ENCODE peak calls at places on chromosomes 6 and 20, in seven cellular contexts. One of them, this sample, is unnamed.

GRCh38 chr20:49508435-49509199 is 26.1 kb upstream of the KCNB1 start:
- DNase-seq in esophagus muscularis mucosa: no peak
- DNase-seq in brain microvascular endothelial cell: peak
- DNase-seq in CD8-positive, alpha-beta T cell: no peak
- DNase-seq in fibroblast of mammary gland: peak
- DNase-seq in MM.1S: peak
- DNase-seq in astrocyte: peak
- DNase-seq in this sample: no peak

GRCh38 chr6:26224940-26225847 is 138.0 kb downstream of the HFE start:
- DNase-seq in esophagus muscularis mucosa: no peak
- DNase-seq in CD8-positive, alpha-beta T cell: no peak
- DNase-seq in MM.1S: no peak
- DNase-seq in astrocyte: peak
- DNase-seq in brain microvascular endothelial cell: peak
- DNase-seq in fibroblast of mammary gland: peak
- DNase-seq in this sample: no peak

GRCh38 chr20:1062334-1063015 is 55.9 kb upstream of the PSMF1 start:
- DNase-seq in CD8-positive, alpha-beta T cell: no peak
- DNase-seq in MM.1S: no peak
- DNase-seq in brain microvascular endothelial cell: no peak
- DNase-seq in esophagus muscularis mucosa: no peak
- DNase-seq in fibroblast of mammary gland: no peak
- DNase-seq in astrocyte: no peak
- DNase-seq in this sample: no peak

GRCh38 chr6:106547961-106548453 is 81.3 kb downstream of the RTN4IP1 start:
- DNase-seq in CD8-positive, alpha-beta T cell: peak
- DNase-seq in astrocyte: peak
- DNase-seq in esophagus muscularis mucosa: no peak
- DNase-seq in brain microvascular endothelial cell: peak
- DNase-seq in fibroblast of mammary gland: peak
- DNase-seq in MM.1S: no peak
- DNase-seq in this sample: no peak

GRCh38 chr6:87340230-87340629 is 4.4 kb upstream of the C6orf163 start:
- DNase-seq in CD8-positive, alpha-beta T cell: no peak
- DNase-seq in esophagus muscularis mucosa: no peak
- DNase-seq in astrocyte: no peak
- DNase-seq in MM.1S: no peak
- DNase-seq in brain microvascular endothelial cell: no peak
- DNase-seq in fibroblast of mammary gland: no peak
- DNase-seq in this sample: no peak

GRCh38 chr20:24661255-24661654 is 191.8 kb downstream of the SYNDIG1 start:
- DNase-seq in brain microvascular endothelial cell: no peak
- DNase-seq in MM.1S: no peak
- DNase-seq in esophagus muscularis mucosa: no peak
- DNase-seq in fibroblast of mammary gland: no peak
- DNase-seq in astrocyte: no peak
- DNase-seq in CD8-positive, alpha-beta T cell: no peak
- DNase-seq in this sample: no peak

GRCh38 chr6:15922510-15923307 is 206.2 kb upstream of the MYLIP start:
- DNase-seq in fibroblast of mammary gland: peak
- DNase-seq in brain microvascular endothelial cell: peak
- DNase-seq in astrocyte: peak
- DNase-seq in MM.1S: no peak
- DNase-seq in esophagus muscularis mucosa: no peak
- DNase-seq in CD8-positive, alpha-beta T cell: no peak
- DNase-seq in this sample: no peak

GRCh38 chr6:15621203-15622044 is 41.4 kb downstream of the DTNBP1 start:
- DNase-seq in MM.1S: no peak
- DNase-seq in astrocyte: no peak
- DNase-seq in esophagus muscularis mucosa: no peak
- DNase-seq in fibroblast of mammary gland: peak
- DNase-seq in brain microvascular endothelial cell: peak
- DNase-seq in CD8-positive, alpha-beta T cell: no peak
- DNase-seq in this sample: no peak

GRCh38 chr6:4401408-4402367 is 266.3 kb upstream of the ECI2 start:
- DNase-seq in esophagus muscularis mucosa: no peak
- DNase-seq in fibroblast of mammary gland: no peak
- DNase-seq in astrocyte: no peak
- DNase-seq in CD8-positive, alpha-beta T cell: no peak
- DNase-seq in MM.1S: no peak
- DNase-seq in brain microvascular endothelial cell: peak
- DNase-seq in this sample: no peak

GRCh38 chr20:45069261-45069660 is 31.7 kb downstream of the KCNS1 start:
- DNase-seq in fibroblast of mammary gland: no peak
- DNase-seq in MM.1S: no peak
- DNase-seq in esophagus muscularis mucosa: no peak
- DNase-seq in CD8-positive, alpha-beta T cell: no peak
- DNase-seq in astrocyte: no peak
- DNase-seq in brain microvascular endothelial cell: no peak
- DNase-seq in this sample: no peak

GRCh38 chr6:104704191-104704590 is 155.5 kb downstream of the HACE1 start:
- DNase-seq in MM.1S: no peak
- DNase-seq in CD8-positive, alpha-beta T cell: no peak
- DNase-seq in brain microvascular endothelial cell: no peak
- DNase-seq in esophagus muscularis mucosa: no peak
- DNase-seq in astrocyte: peak
- DNase-seq in fibroblast of mammary gland: no peak
- DNase-seq in this sample: no peak

GRCh38 chr20:63765082-63765873 is 25.7 kb downstream of the SLC2A4RG start:
- DNase-seq in esophagus muscularis mucosa: no peak
- DNase-seq in MM.1S: no peak
- DNase-seq in fibroblast of mammary gland: no peak
- DNase-seq in astrocyte: no peak
- DNase-seq in CD8-positive, alpha-beta T cell: no peak
- DNase-seq in brain microvascular endothelial cell: no peak
- DNase-seq in this sample: no peak

GRCh38 chr6:34249469-34250370 is 914 bp upstream of the SMIM29 start:
- DNase-seq in MM.1S: no peak
- DNase-seq in CD8-positive, alpha-beta T cell: no peak
- DNase-seq in brain microvascular endothelial cell: no peak
- DNase-seq in esophagus muscularis mucosa: peak
- DNase-seq in astrocyte: no peak
- DNase-seq in fibroblast of mammary gland: no peak
- DNase-seq in this sample: no peak

GRCh38 chr6:91081452-91082067 is 494.7 kb upstream of the MAP3K7 start:
- DNase-seq in astrocyte: peak
- DNase-seq in CD8-positive, alpha-beta T cell: no peak
- DNase-seq in brain microvascular endothelial cell: peak
- DNase-seq in MM.1S: peak
- DNase-seq in esophagus muscularis mucosa: no peak
- DNase-seq in fibroblast of mammary gland: peak
- DNase-seq in this sample: no peak
- TF ChIP-seq CTCF in astrocyte: peak
- TF ChIP-seq CTCF in CD8-positive, alpha-beta T cell: peak
- TF ChIP-seq CTCF in brain microvascular endothelial cell: peak
- TF ChIP-seq CTCF in MM.1S: peak
- TF ChIP-seq CTCF in esophagus muscularis mucosa: peak
- TF ChIP-seq CTCF in fibroblast of mammary gland: peak
- TF ChIP-seq CTCF in this sample: peak

GRCh38 chr6:166618251-166618650 is 8.8 kb downstream of the RPS6KA2 start:
- DNase-seq in fibroblast of mammary gland: no peak
- DNase-seq in MM.1S: no peak
- DNase-seq in esophagus muscularis mucosa: no peak
- DNase-seq in astrocyte: no peak
- DNase-seq in brain microvascular endothelial cell: no peak
- DNase-seq in CD8-positive, alpha-beta T cell: no peak
- DNase-seq in this sample: peak

GRCh38 chr6:166621114-166621540 is 5.9 kb downstream of the RPS6KA2 start:
- DNase-seq in MM.1S: no peak
- DNase-seq in brain microvascular endothelial cell: no peak
- DNase-seq in astrocyte: no peak
- DNase-seq in CD8-positive, alpha-beta T cell: no peak
- DNase-seq in fibroblast of mammary gland: no peak
- DNase-seq in esophagus muscularis mucosa: no peak
- DNase-seq in this sample: no peak

GRCh38 chr6:166618866-166619761 is 7.9 kb downstream of the RPS6KA2 start:
- DNase-seq in MM.1S: no peak
- DNase-seq in CD8-positive, alpha-beta T cell: no peak
- DNase-seq in brain microvascular endothelial cell: peak
- DNase-seq in esophagus muscularis mucosa: no peak
- DNase-seq in fibroblast of mammary gland: peak
- DNase-seq in astrocyte: peak
- DNase-seq in this sample: peak

GRCh38 chr6:166619912-166620311 is 7.1 kb downstream of the RPS6KA2 start:
- DNase-seq in CD8-positive, alpha-beta T cell: no peak
- DNase-seq in fibroblast of mammary gland: peak
- DNase-seq in MM.1S: no peak
- DNase-seq in brain microvascular endothelial cell: peak
- DNase-seq in astrocyte: peak
- DNase-seq in esophagus muscularis mucosa: no peak
- DNase-seq in this sample: peak

DNA sequence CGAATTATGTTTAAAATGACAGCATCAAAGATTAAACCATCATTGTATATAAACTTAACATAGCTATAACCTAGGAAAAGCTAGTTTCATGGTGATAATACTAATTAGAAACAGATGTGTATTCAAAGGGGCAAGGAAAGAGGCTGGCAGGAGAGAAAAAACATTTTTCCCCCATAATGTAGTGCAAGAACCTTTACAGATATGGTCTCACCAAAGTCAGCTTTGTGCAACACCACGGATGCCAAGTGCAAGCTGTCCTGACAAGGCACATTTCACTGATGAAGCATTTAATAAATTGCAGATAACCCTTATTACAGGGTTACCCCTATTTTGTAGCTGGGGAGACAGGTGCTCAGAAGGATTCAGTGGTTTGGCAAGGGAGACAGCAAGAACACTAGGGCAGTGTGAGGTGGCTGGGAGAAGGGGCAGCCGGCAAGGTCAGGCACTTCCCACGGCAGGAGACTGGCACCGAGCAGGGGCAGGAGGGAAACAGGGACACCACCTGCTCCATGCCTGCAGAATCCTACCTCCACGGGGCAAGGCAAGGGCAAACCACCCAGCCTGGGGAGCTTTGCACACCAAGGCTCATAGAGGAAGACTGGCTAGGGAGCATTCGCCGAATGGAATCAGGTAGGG is 6.5 kb downstream of the RPS6KA2 start:
- DNase-seq in esophagus muscularis mucosa: no peak
- DNase-seq in fibroblast of mammary gland: no peak
- DNase-seq in astrocyte: no peak
- DNase-seq in CD8-positive, alpha-beta T cell: no peak
- DNase-seq in MM.1S: no peak
- DNase-seq in brain microvascular endothelial cell: no peak
- DNase-seq in this sample: peak
- TF ChIP-seq CTCF in esophagus muscularis mucosa: no peak
- TF ChIP-seq CTCF in fibroblast of mammary gland: no peak
- TF ChIP-seq CTCF in astrocyte: no peak
- TF ChIP-seq CTCF in CD8-positive, alpha-beta T cell: no peak
- TF ChIP-seq CTCF in MM.1S: no peak
- TF ChIP-seq CTCF in brain microvascular endothelial cell: no peak
- TF ChIP-seq CTCF in this sample: no peak

DNA sequence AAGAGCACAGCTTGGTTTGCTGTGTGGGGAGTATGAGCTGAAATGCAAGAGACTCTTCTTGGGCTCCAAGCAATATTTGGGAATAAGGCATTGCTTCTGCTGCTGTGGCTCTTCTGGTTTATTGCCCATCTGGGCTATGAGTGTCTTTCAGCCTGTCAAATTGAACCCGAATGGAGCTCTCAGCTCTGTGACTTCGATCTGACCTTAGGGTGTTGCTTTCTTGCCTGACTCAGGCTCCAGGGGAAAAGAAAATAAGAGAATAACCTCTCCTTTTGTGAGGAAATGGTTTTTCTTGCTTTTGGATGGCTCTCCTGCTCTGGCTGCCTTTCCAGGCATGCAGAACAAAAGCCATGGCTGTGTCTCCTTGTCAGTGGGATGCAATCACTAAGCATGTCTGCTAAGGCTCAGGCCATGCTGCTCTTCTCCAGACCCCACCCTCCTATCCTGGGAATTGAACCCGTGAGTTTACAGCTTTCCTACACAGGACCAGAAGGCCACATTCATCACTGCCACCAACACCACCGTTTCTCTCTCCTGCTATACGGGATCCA is 169.4 kb upstream of the JAG1 start:
- DNase-seq in esophagus muscularis mucosa: no peak
- DNase-seq in fibroblast of mammary gland: peak
- DNase-seq in brain microvascular endothelial cell: no peak
- DNase-seq in astrocyte: no peak
- DNase-seq in MM.1S: no peak
- DNase-seq in CD8-positive, alpha-beta T cell: no peak
- DNase-seq in this sample: no peak
- TF ChIP-seq CTCF in esophagus muscularis mucosa: no peak
- TF ChIP-seq CTCF in fibroblast of mammary gland: no peak
- TF ChIP-seq CTCF in brain microvascular endothelial cell: no peak
- TF ChIP-seq CTCF in astrocyte: no peak
- TF ChIP-seq CTCF in MM.1S: no peak
- TF ChIP-seq CTCF in CD8-positive, alpha-beta T cell: no peak
- TF ChIP-seq CTCF in this sample: no peak

GRCh38 chr20:58227391-58228102 is 906 bp downstream of the ANKRD60 start:
- DNase-seq in fibroblast of mammary gland: no peak
- DNase-seq in esophagus muscularis mucosa: no peak
- DNase-seq in brain microvascular endothelial cell: no peak
- DNase-seq in astrocyte: no peak
- DNase-seq in CD8-positive, alpha-beta T cell: no peak
- DNase-seq in MM.1S: no peak
- DNase-seq in this sample: no peak
- TF ChIP-seq CTCF in fibroblast of mammary gland: no peak
- TF ChIP-seq CTCF in esophagus muscularis mucosa: no peak
- TF ChIP-seq CTCF in brain microvascular endothelial cell: no peak
- TF ChIP-seq CTCF in astrocyte: no peak
- TF ChIP-seq CTCF in CD8-positive, alpha-beta T cell: no peak
- TF ChIP-seq CTCF in MM.1S: no peak
- TF ChIP-seq CTCF in this sample: no peak